ENCODE peak calls at places on chromosomes 13 and 19, in nine cellular contexts. T is ascending aorta, J is astrocyte, U is uterus, S is psoas muscle, F is left lung, Q is PC-3, W is HCT116, O is fibroblast of lung. M is an unnamed sample.

GRCh38 chr13:72025836-72026235 is 158.8 kb upstream of the DACH1 start:
- DNase-seq in T (no peak), J (peak), U (no peak), S (no peak), F (no peak), Q (no peak), W (no peak), O (no peak), M (no peak)

GRCh38 chr13:67829641-67830040 is 599.5 kb upstream of the PCDH9 start:
- DNase-seq in T (no peak), J (peak), U (no peak), S (no peak), F (no peak), Q (no peak), W (no peak), O (no peak), M (no peak)

GRCh38 chr13:23707674-23708073 is 137.5 kb downstream of the TNFRSF19 start:
- DNase-seq in T (no peak), J (no peak), U (no peak), S (no peak), F (no peak), Q (peak), W (peak), O (peak), M (no peak)

GRCh38 chr13:27915301-27916207 is 4.2 kb upstream of the PDX1 start:
- DNase-seq in T (no peak), J (no peak), U (no peak), S (no peak), F (no peak), Q (peak), W (no peak), O (no peak), M (no peak)

GRCh38 chr19:23098988-23099387 is 17.8 kb upstream of the ZNF730 start:
- DNase-seq in T (no peak), J (peak), U (no peak), S (no peak), F (no peak), Q (no peak), W (no peak), O (no peak), M (no peak)

GRCh38 chr19:4208385-4209094 is 20.8 kb upstream of the EBI3 start:
- DNase-seq in T (no peak), J (peak), U (no peak), S (no peak), F (no peak), Q (peak), W (peak), O (no peak), M (no peak)

GRCh38 chr19:55166530-55167268 is at the start of gene DNAAF3:
- DNase-seq in T (peak), J (peak), U (peak), S (peak), F (peak), Q (peak), W (peak), O (peak), M (peak)

GRCh38 chr19:34408421-34408820 is 4.2 kb downstream of the PDCD2L start:
- DNase-seq in T (no peak), J (no peak), U (no peak), S (no peak), F (no peak), Q (no peak), W (no peak), O (no peak), M (no peak)

DNA sequence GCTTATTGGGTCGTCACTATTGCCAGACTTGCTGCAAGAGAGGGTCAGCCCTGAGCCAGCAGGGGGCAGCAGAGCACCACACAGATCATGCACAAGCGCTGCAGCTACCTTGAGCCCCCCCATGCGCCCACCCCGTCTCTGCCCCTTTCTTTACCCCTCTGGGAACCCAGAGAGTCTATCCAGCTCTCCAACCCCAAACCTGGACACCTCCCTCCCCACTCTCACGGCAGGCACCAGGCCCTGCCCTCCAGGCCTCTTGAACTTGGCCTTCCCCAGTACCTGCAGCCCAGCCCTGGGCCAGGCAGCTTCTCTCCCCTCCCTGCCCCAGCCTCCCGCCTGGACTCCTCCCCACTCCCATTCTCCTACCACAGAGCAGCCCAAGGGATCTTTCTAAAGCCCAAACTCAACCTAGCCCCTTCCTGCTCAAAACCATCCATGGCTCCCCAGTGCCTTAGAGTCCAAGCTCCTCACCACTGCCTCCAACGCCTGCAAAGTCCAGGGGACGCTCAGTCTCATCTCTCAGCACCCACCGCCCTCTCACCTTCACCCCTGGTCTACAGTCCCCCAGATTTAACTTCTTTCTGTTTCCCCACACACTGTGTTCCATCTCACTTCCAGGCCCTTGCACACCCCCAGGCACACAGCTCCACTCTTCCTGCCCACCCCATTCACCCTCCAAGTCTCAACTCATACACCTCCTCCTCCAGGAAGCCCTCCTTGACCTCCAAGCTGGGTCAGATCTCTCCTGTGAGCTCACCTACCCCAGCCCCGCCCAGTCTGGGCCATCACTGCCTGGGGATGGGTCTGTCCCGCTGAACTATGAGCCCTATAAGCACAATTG is 9.4 kb upstream of the CEACAM16 start:
- DNase-seq in T (no peak), J (peak), U (peak), S (peak), F (peak), Q (peak), W (peak), O (peak), M (no peak)
- H3K27ac ChIP-seq in T (no peak), J (no peak), U (no peak), S (no peak), F (no peak), Q (no peak), W (peak), O (no peak), M (no peak)

GRCh38 chr13:113152894-113153809 is 5.3 kb upstream of the PROZ start:
- DNase-seq in T (no peak), J (peak), U (peak), S (peak), F (peak), Q (peak), W (no peak), O (no peak), M (peak)
- H3K27ac ChIP-seq in T (peak), J (peak), U (peak), S (peak), F (peak), Q (no peak), W (peak), O (peak), M (peak)

DNA sequence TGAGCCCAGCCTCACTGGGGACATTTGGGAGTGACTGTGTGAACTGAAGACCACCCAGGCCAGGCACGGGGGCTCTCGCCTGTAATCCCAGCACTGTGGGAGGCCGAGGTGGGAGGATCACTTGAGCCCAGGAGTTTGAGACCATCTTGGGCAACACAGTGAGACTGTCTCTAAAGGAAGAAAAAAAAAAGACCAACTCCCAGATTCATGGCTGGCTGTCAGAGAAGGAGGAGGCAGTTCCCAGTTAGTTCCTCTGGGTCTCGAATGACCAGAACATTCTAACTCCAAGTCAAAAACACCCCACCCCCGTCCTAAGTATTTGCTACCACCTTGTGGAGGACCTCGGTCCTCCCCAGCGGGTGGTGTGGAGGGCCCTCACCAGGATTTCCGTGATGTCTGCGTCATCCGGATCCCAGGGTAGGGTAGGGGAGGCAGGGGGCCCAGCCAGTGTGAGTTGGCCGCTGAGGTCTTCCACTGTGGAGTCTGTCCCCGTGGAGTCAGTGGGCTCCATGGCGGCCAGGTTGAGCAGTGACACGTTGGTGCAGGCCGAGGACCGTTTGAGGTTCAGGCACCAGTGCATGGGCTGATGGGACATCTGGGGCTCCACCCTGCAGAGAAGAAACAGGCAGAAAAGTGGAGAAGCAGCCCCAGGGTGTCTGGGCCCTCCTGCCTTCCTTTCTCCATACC is 1.3 kb downstream of the TSKS start:
- DNase-seq in T (no peak), J (no peak), U (peak), S (no peak), F (no peak), Q (peak), W (no peak), O (peak), M (no peak)
- H3K27ac ChIP-seq in T (peak), J (no peak), U (peak), S (no peak), F (no peak), Q (no peak), W (no peak), O (no peak), M (no peak)

GRCh38 chr13:35496761-35497386 is 20.4 kb upstream of the MAB21L1 start:
- DNase-seq in T (no peak), J (no peak), U (no peak), S (no peak), F (no peak), Q (no peak), W (no peak), O (peak), M (no peak)
- H3K27ac ChIP-seq in T (no peak), J (no peak), U (no peak), S (no peak), F (no peak), Q (no peak), W (no peak), O (no peak), M (no peak)

DNA sequence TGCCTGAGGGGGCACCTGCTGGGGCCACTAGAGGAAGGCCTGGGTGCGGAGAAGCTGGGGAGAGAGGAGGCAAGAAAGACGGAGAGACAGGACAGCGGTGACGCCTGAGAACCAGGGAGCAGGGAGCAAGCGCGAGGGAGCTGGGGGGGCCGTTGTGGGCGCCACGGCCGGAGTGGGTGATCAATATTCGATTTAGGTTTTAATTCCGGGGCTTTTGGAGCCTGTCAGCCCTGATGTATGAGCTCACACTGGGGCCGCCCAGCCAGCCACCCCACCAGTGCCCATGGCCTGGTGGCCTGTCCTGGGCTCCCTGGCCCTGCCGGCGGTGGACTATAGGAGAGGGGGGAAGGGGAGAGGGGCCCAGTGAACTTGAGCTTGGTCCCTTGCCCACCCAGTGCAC is 8.7 kb upstream of the ERFL start:
- DNase-seq in T (no peak), J (no peak), U (no peak), S (no peak), F (no peak), Q (no peak), W (no peak), O (no peak), M (no peak)
- H3K27ac ChIP-seq in T (no peak), J (no peak), U (no peak), S (no peak), F (no peak), Q (no peak), W (no peak), O (no peak), M (no peak)

GRCh38 chr13:110499621-110500281 is 61.8 kb downstream of the RAB20 start:
- DNase-seq in T (no peak), J (peak), U (no peak), S (no peak), F (no peak), Q (peak), W (no peak), O (no peak), M (no peak)
- H3K27ac ChIP-seq in T (no peak), J (peak), U (no peak), S (no peak), F (no peak), Q (peak), W (no peak), O (no peak), M (no peak)